ENCODE peak calls at places on chromosomes 7 and 10, in four cellular contexts. N is GM12878, D is heart left ventricle, Y is adrenal gland. Z is an unnamed sample.

GRCh38 chr7:15867441-15867840 is 181.0 kb upstream of the MEOX2 start:
- DNase-seq in D (no peak), N (no peak), Y (no peak), Z (no peak)

GRCh38 chr7:45650404-45651055 is 76.4 kb downstream of the ADCY1 start:
- DNase-seq in Y (no peak), N (no peak), D (no peak), Z (no peak)

GRCh38 chr7:37916017-37916672 is 472 bp downstream of the SFRP4 start:
- DNase-seq in D (peak), Y (peak), N (no peak), Z (peak)

GRCh38 chr7:98329100-98329871 is 47.8 kb downstream of the BRI3 start:
- DNase-seq in N (no peak), D (peak), Y (no peak), Z (no peak)

GRCh38 chr10:62046522-62047239 is 145.2 kb downstream of the ARID5B start:
- DNase-seq in D (peak), N (peak), Y (peak), Z (no peak)

GRCh38 chr10:115606727-115607126 is 513.6 kb downstream of the ATRNL1 start:
- DNase-seq in N (no peak), D (no peak), Y (no peak), Z (no peak)

GRCh38 chr7:126040114-126041045 is 1110.8 kb upstream of the POT1 start:
- DNase-seq in N (no peak), D (no peak), Y (no peak), Z (no peak)

GRCh38 chr7:134910968-134911367 is 75.3 kb upstream of the AGBL3 start:
- DNase-seq in Y (no peak), N (no peak), D (no peak), Z (no peak)

GRCh38 chr10:122459586-122460273 is 1.6 kb upstream of the HTRA1 start:
- DNase-seq in N (no peak), Y (no peak), D (no peak), Z (no peak)

GRCh38 chr10:122460891-122461293 is 461 bp upstream of the HTRA1 start:
- DNase-seq in D (no peak), Y (peak), N (no peak), Z (no peak)

GRCh38 chr10:122462533-122463465 is 1.4 kb downstream of the HTRA1 start:
- DNase-seq in D (peak), N (no peak), Y (peak), Z (peak)

GRCh38 chr10:122461729-122462532 is 578 bp downstream of the HTRA1 start:
- DNase-seq in D (peak), N (no peak), Y (peak), Z (no peak)

GRCh38 chr10:122461367-122461728 is at the start of gene HTRA1:
- DNase-seq in N (no peak), D (peak), Y (peak), Z (peak)
- TF ChIP-seq POLR2A in N (no peak), D (no peak), Y (no peak), Z (peak)

GRCh38 chr10:13299437-13300287 is at the start of gene PHYH:
- DNase-seq in N (no peak), D (peak), Y (peak), Z (peak)
- TF ChIP-seq POLR2A in N (peak), D (peak), Y (peak), Z (peak)

GRCh38 chr10:31399171-31399570 is 80.2 kb downstream of the ZEB1 start:
- DNase-seq in D (no peak), N (no peak), Y (no peak), Z (no peak)

GRCh38 chr10:31401287-31401686 is 82.3 kb downstream of the ZEB1 start:
- DNase-seq in Y (no peak), D (no peak), N (no peak), Z (no peak)

GRCh38 chr10:31395695-31396094 is 76.7 kb downstream of the ZEB1 start:
- DNase-seq in N (no peak), Y (no peak), D (no peak), Z (no peak)

GRCh38 chr10:31397852-31398251 is 78.8 kb downstream of the ZEB1 start:
- DNase-seq in D (no peak), Y (no peak), N (no peak), Z (no peak)

DNA sequence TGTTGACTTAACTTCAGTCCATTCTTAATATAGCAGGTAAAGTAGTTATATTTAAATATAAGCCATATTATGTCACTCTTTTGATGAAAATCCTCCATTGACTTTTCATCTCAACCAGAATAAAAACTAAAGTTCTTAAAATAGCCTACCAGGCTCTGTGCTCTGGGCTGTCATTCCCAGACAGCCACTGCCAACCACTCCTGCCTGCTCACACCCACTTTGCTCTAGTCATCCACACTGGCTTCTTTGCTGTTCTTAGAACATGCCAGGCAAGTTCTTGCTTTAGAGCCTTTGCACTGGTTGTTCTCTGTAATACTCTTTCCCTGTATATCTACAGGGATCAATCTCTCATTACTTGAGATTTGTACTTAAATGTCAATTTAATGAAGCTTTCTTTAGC is 80.6 kb downstream of the ZEB1 start:
- DNase-seq in Y (peak), D (peak), N (no peak), Z (no peak)
- TF ChIP-seq POLR2A in Y (no peak), D (no peak), N (no peak), Z (no peak)

GRCh38 chr10:72298774-72299519 is 25.2 kb downstream of the DDIT4 start:
- DNase-seq in D (no peak), Y (no peak), N (no peak), Z (no peak)

GRCh38 chr10:72295330-72295910 is 21.7 kb downstream of the DDIT4 start:
- DNase-seq in D (no peak), N (no peak), Y (no peak), Z (no peak)

GRCh38 chr10:72292223-72292691 is 18.5 kb downstream of the DDIT4 start:
- DNase-seq in N (no peak), Y (no peak), D (no peak), Z (no peak)

GRCh38 chr10:72297968-72298773 is 24.4 kb downstream of the DDIT4 start:
- DNase-seq in N (peak), Y (peak), D (peak), Z (peak)

GRCh38 chr10:72297281-72297967 is 23.7 kb downstream of the DDIT4 start:
- DNase-seq in Y (peak), N (peak), D (peak), Z (peak)
- TF ChIP-seq POLR2A in Y (no peak), N (no peak), D (peak), Z (no peak)

GRCh38 chr7:142883571-142884284 is 1.8 kb downstream of the TRPV6 start:
- DNase-seq in Y (no peak), N (no peak), D (no peak), Z (no peak)

GRCh38 chr7:142887282-142888015 is 1.9 kb upstream of the TRPV6 start:
- DNase-seq in D (no peak), Y (no peak), N (no peak), Z (no peak)

GRCh38 chr7:142884285-142884637 is 1.3 kb downstream of the TRPV6 start:
- DNase-seq in Y (no peak), D (no peak), N (no peak), Z (no peak)

GRCh38 chr7:142886866-142887265 is 1.3 kb upstream of the TRPV6 start:
- DNase-seq in N (no peak), D (no peak), Y (no peak), Z (no peak)

DNA sequence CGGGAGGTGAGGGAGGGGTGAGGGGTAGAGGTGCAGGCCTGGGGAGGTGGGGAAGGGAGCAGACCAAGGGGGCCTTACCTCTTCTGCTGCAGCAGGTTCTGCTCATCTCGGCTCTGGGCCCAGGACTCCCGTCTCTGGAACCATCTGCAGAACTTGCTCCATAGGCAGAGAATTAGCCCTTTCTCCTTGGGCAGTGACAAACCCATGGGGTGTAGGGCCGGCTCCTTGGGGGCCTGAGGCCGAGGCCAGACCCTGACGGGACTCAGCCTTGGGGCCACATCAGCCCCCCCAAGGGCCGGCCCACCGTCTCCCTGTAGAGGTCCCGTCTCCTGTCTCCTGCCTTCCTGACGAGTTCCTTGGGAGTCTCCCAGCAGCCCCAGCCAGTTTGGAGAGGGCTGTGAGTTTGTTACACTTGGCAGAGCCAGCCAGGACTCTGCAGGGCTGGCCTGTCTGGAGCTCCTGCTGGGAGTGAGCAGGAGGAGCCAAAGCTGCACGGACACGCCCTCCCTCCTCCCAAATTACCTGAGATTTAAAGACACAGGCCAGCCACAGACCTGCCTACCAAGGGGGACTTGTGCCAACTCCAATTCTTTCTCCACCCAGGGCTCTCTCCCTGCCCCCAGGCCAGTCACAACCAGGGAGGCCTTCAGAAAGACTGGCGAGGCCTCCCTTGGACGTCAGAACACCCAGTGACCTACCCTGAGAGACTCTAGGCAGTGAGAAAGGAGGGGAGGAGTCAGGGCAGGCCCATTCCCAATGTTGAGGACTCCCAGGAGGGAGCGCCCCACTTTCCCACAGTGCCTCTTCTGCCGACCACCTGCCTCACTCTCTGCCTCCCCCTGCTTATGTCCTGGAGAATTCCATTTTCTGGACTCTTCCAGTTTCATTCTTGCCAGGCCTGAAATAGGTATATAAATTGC is at the start of gene TRPV6:
- DNase-seq in Y (no peak), D (no peak), N (no peak), Z (no peak)
- TF ChIP-seq POLR2A in Y (no peak), D (no peak), N (no peak), Z (no peak)

GRCh38 chr7:94004024-94004945 is at the start of gene BET1:
- DNase-seq in Y (peak), D (peak), N (peak), Z (peak)
- TF ChIP-seq POLR2A in Y (peak), D (peak), N (peak), Z (peak)